ENCODE peak calls at places on chromosomes 5 and 9, in four cellular contexts. D is small intestine, G is iris pigment epithelial cell, B is GM23248. S is an unnamed sample.
A peak's percentile ranks its signal among the peaks of the same experiment; 100 is the strongest.

GRCh38 chr5:82205005-82205404 is 73.1 kb downstream of the RPS23 start:
- DNase-seq in D (no peak), G (no peak), B (no peak), S (no peak)

GRCh38 chr5:103174147-103174546 is 54.0 kb downstream of the PPIP5K2 start:
- DNase-seq in D (no peak), G (peak; percentile 17), B (no peak), S (no peak)

GRCh38 chr5:96254980-96255681 is 177.9 kb downstream of the PCSK1 start:
- DNase-seq in D (no peak), G (peak; percentile 89), B (peak; percentile 90), S (no peak)

GRCh38 chr5:13248236-13248635 is 696.3 kb downstream of the DNAH5 start:
- DNase-seq in D (no peak), G (peak; percentile 14), B (peak; percentile 2), S (no peak)

GRCh38 chr9:63859475-63860215 is 1425.4 kb downstream of the FOXD4L5 start:
- DNase-seq in D (peak; percentile 12), G (no peak), B (peak; percentile 6), S (no peak)

GRCh38 chr5:374631-375335 is 53.3 kb downstream of the AHRR start:
- DNase-seq in D (no peak), G (no peak), B (no peak), S (no peak)

GRCh38 chr9:27054841-27055240 is 49.4 kb upstream of the LRRC19 start:
- DNase-seq in D (no peak), G (no peak), B (no peak), S (no peak)

GRCh38 chr5:178738513-178738912 is 8.1 kb upstream of the ZNF354A start:
- DNase-seq in D (no peak), G (no peak), B (no peak), S (no peak)

GRCh38 chr5:33649801-33650482 is 209.2 kb downstream of the TARS1 start:
- DNase-seq in D (no peak), G (peak; percentile 89), B (peak; percentile 92), S (no peak)

GRCh38 chr9:131407717-131408195 is 13.9 kb downstream of the PRRC2B start:
- DNase-seq in D (peak; percentile 46), G (peak; percentile 68), B (peak; percentile 67), S (no peak)

GRCh38 chr9:70415041-70415440 is 584 bp upstream of the KLF9 start:
- DNase-seq in D (no peak), G (no peak), B (no peak), S (no peak)

GRCh38 chr9:21412109-21412508 is 3.2 kb downstream of the IFNA8 start:
- DNase-seq in D (no peak), G (no peak), B (no peak), S (no peak)

GRCh38 chr5:173412566-173412965 is 84.4 kb upstream of the STC2 start:
- DNase-seq in D (no peak), G (no peak), B (no peak), S (no peak)

GRCh38 chr5:143806568-143806967 is 5.4 kb upstream of the HMHB1 start:
- DNase-seq in D (no peak), G (peak; percentile 53), B (no peak), S (no peak)

GRCh38 chr9:88464851-88465250 is 70.1 kb upstream of the NXNL2 start:
- DNase-seq in D (no peak), G (peak; percentile 42), B (no peak), S (no peak)

GRCh38 chr5:138870611-138871010 is 4.5 kb downstream of the LRRTM2 start:
- DNase-seq in D (no peak), G (no peak), B (no peak), S (no peak)

GRCh38 chr5:138601444-138601843 is 26.2 kb upstream of the HSPA9 start:
- DNase-seq in D (peak; percentile 51), G (peak; percentile 93), B (peak; percentile 84), S (no peak)

GRCh38 chr9:26243722-26244121 is 565.5 kb upstream of the TUSC1 start:
- DNase-seq in D (no peak), G (peak; percentile 67), B (peak; percentile 29), S (no peak)

GRCh38 chr9:120032639-120033038 is 547.3 kb downstream of the CDK5RAP2 start:
- DNase-seq in D (no peak), G (no peak), B (peak; percentile 31), S (no peak)

GRCh38 chr5:8340739-8341344 is 471.9 kb downstream of the MTRR start:
- DNase-seq in D (peak; percentile 7), G (peak; percentile 14), B (peak; percentile 54), S (no peak)

GRCh38 chr5:142426129-142426641 is 101.4 kb upstream of the SPRY4 start:
- DNase-seq in D (peak; percentile 21), G (peak; percentile 72), B (peak; percentile 38), S (no peak)

GRCh38 chr9:98080346-98080745 is 23.8 kb downstream of the NANS start:
- DNase-seq in D (no peak), G (peak; percentile 64), B (peak; percentile 63), S (no peak)

GRCh38 chr5:35938518-35939227 is at the start of gene CAPSL:
- DNase-seq in D (peak; percentile 40), G (peak; percentile 65), B (peak; percentile 38), S (no peak)

GRCh38 chr5:143488372-143488771 is 84.9 kb upstream of the NR3C1 start:
- DNase-seq in D (no peak), G (no peak), B (no peak), S (no peak)

GRCh38 chr5:61010759-61011460 is 65.9 kb downstream of the NDUFAF2 start:
- DNase-seq in D (no peak), G (peak; percentile 31), B (peak; percentile 28), S (no peak)

GRCh38 chr9:133406480-133407307 is 11.1 kb downstream of the REXO4 start:
- DNase-seq in D (peak; percentile 79), G (peak; percentile 73), B (peak; percentile 81), S (peak; percentile 71)

GRCh38 chr5:73625314-73625904 is 587 bp upstream of the ARHGEF28 start:
- DNase-seq in D (no peak), G (peak; percentile 27), B (no peak), S (no peak)

GRCh38 chr5:156824800-156825199 is 25.3 kb upstream of the PPP1R2B start:
- DNase-seq in D (peak; percentile 3), G (peak; percentile 3), B (peak; percentile 78), S (no peak)

GRCh38 chr5:173923236-173924104 is 35.3 kb downstream of the CPEB4 start:
- DNase-seq in D (no peak), G (peak; percentile 73), B (peak; percentile 45), S (no peak)

GRCh38 chr5:179806250-179807045 is at the start of gene MGAT4B:
- DNase-seq in D (peak; percentile 88), G (peak; percentile 83), B (peak; percentile 93), S (peak; percentile 69)

GRCh38 chr9:129757045-129757444 is 4.2 kb upstream of the PTGES start:
- DNase-seq in D (no peak), G (no peak), B (peak; percentile 47), S (no peak)

GRCh38 chr9:96136992-96137665 is 164.8 kb downstream of the HSD17B3 start:
- DNase-seq in D (peak; percentile 80), G (peak; percentile 88), B (peak; percentile 79), S (no peak)

GRCh38 chr5:141476132-141476909 is 555 bp downstream of the PCDHGC3 start:
- DNase-seq in D (peak; percentile 49), G (peak; percentile 83), B (peak; percentile 89), S (no peak)

GRCh38 chr5:127586371-127586770 is 62.5 kb upstream of the CTXN3 start:
- DNase-seq in D (peak; percentile 8), G (peak; percentile 44), B (no peak), S (no peak)

GRCh38 chr9:18543406-18543965 is 69.5 kb downstream of the ADAMTSL1 start:
- DNase-seq in D (no peak), G (peak; percentile 83), B (peak; percentile 81), S (no peak)

GRCh38 chr9:34985311-34985899 is 4.1 kb upstream of the DNAJB5 start:
- DNase-seq in D (peak; percentile 54), G (peak; percentile 60), B (peak; percentile 70), S (no peak)

GRCh38 chr9:135087489-135087791 is at the start of gene OLFM1:
- DNase-seq in D (peak; percentile 19), G (peak; percentile 78), B (peak; percentile 90), S (no peak)

GRCh38 chr5:158074992-158075769 is 216.2 kb upstream of the CLINT1 start:
- DNase-seq in D (peak; percentile 44), G (peak; percentile 77), B (peak; percentile 89), S (peak; percentile 48)

GRCh38 chr9:77455312-77455927 is 192.7 kb downstream of the GNA14 start:
- DNase-seq in D (peak; percentile 69), G (peak; percentile 39), B (peak; percentile 39), S (no peak)